ENCODE peak calls at places on chromosomes 1 and 21, in nine cellular contexts. One of them, this sample, is unnamed.

GRCh38 chr1:210328746-210329488 is at the start of gene HHAT:
- DNase-seq in amygdala: peak
- DNase-seq in Caki2: peak
- DNase-seq in fibroblast of the aortic adventitia: peak
- DNase-seq in GM23338: peak
- DNase-seq in A673: peak
- DNase-seq in activated T-helper 1 cell treated with Interleukin-2 at 50 U/mL for 16 hours: peak
- DNase-seq in left ventricle myocardium superior: peak
- DNase-seq in HCEC 1CT: peak
- DNase-seq in this sample: peak

GRCh38 chr1:55555971-55556370 is 340.8 kb upstream of the USP24 start:
- DNase-seq in amygdala: no peak
- DNase-seq in Caki2: no peak
- DNase-seq in fibroblast of the aortic adventitia: no peak
- DNase-seq in GM23338: no peak
- DNase-seq in A673: no peak
- DNase-seq in activated T-helper 1 cell treated with Interleukin-2 at 50 U/mL for 16 hours: no peak
- DNase-seq in left ventricle myocardium superior: no peak
- DNase-seq in HCEC 1CT: no peak
- DNase-seq in this sample: no peak

GRCh38 chr1:62727656-62728396 is 39.6 kb upstream of the DOCK7 start:
- DNase-seq in amygdala: no peak
- DNase-seq in Caki2: no peak
- DNase-seq in fibroblast of the aortic adventitia: peak
- DNase-seq in GM23338: peak
- DNase-seq in A673: no peak
- DNase-seq in activated T-helper 1 cell treated with Interleukin-2 at 50 U/mL for 16 hours: no peak
- DNase-seq in left ventricle myocardium superior: no peak
- DNase-seq in HCEC 1CT: peak
- DNase-seq in this sample: no peak

GRCh38 chr21:33036430-33037162 is 10.9 kb downstream of the OLIG2 start:
- DNase-seq in amygdala: no peak
- DNase-seq in Caki2: no peak
- DNase-seq in fibroblast of the aortic adventitia: peak
- DNase-seq in GM23338: no peak
- DNase-seq in A673: no peak
- DNase-seq in activated T-helper 1 cell treated with Interleukin-2 at 50 U/mL for 16 hours: no peak
- DNase-seq in left ventricle myocardium superior: peak
- DNase-seq in HCEC 1CT: peak
- DNase-seq in this sample: peak

GRCh38 chr1:224052767-224053166 is 61.1 kb upstream of the FBXO28 start:
- DNase-seq in amygdala: no peak
- DNase-seq in Caki2: no peak
- DNase-seq in fibroblast of the aortic adventitia: peak
- DNase-seq in GM23338: no peak
- DNase-seq in A673: no peak
- DNase-seq in activated T-helper 1 cell treated with Interleukin-2 at 50 U/mL for 16 hours: no peak
- DNase-seq in left ventricle myocardium superior: no peak
- DNase-seq in HCEC 1CT: peak
- DNase-seq in this sample: peak

GRCh38 chr1:1990222-1990621 is 13.4 kb downstream of the CFAP74 start:
- DNase-seq in amygdala: no peak
- DNase-seq in Caki2: no peak
- DNase-seq in fibroblast of the aortic adventitia: peak
- DNase-seq in GM23338: no peak
- DNase-seq in A673: no peak
- DNase-seq in activated T-helper 1 cell treated with Interleukin-2 at 50 U/mL for 16 hours: no peak
- DNase-seq in left ventricle myocardium superior: peak
- DNase-seq in HCEC 1CT: no peak
- DNase-seq in this sample: no peak

GRCh38 chr1:10007161-10007560 is 10.1 kb downstream of the RBP7 start:
- DNase-seq in amygdala: no peak
- DNase-seq in Caki2: no peak
- DNase-seq in fibroblast of the aortic adventitia: peak
- DNase-seq in GM23338: no peak
- DNase-seq in A673: peak
- DNase-seq in activated T-helper 1 cell treated with Interleukin-2 at 50 U/mL for 16 hours: no peak
- DNase-seq in left ventricle myocardium superior: no peak
- DNase-seq in HCEC 1CT: no peak
- DNase-seq in this sample: no peak

GRCh38 chr1:162240643-162240976 is 136.0 kb downstream of the SPATA46 start:
- DNase-seq in amygdala: no peak
- DNase-seq in Caki2: no peak
- DNase-seq in fibroblast of the aortic adventitia: no peak
- DNase-seq in GM23338: no peak
- DNase-seq in A673: no peak
- DNase-seq in activated T-helper 1 cell treated with Interleukin-2 at 50 U/mL for 16 hours: no peak
- DNase-seq in left ventricle myocardium superior: no peak
- DNase-seq in HCEC 1CT: no peak
- DNase-seq in this sample: no peak

GRCh38 chr1:118963456-118964430 is 24.4 kb downstream of the TBX15 start:
- DNase-seq in amygdala: no peak
- DNase-seq in Caki2: peak
- DNase-seq in fibroblast of the aortic adventitia: peak
- DNase-seq in GM23338: no peak
- DNase-seq in A673: peak
- DNase-seq in activated T-helper 1 cell treated with Interleukin-2 at 50 U/mL for 16 hours: no peak
- DNase-seq in left ventricle myocardium superior: no peak
- DNase-seq in HCEC 1CT: peak
- DNase-seq in this sample: peak

GRCh38 chr1:231776006-231776707 is 149.6 kb downstream of the DISC1 start:
- DNase-seq in amygdala: no peak
- DNase-seq in Caki2: peak
- DNase-seq in fibroblast of the aortic adventitia: peak
- DNase-seq in GM23338: no peak
- DNase-seq in A673: peak
- DNase-seq in activated T-helper 1 cell treated with Interleukin-2 at 50 U/mL for 16 hours: no peak
- DNase-seq in left ventricle myocardium superior: no peak
- DNase-seq in HCEC 1CT: no peak
- DNase-seq in this sample: peak

GRCh38 chr1:186985889-186986491 is 157.2 kb downstream of the PLA2G4A start:
- DNase-seq in amygdala: no peak
- DNase-seq in Caki2: peak
- DNase-seq in fibroblast of the aortic adventitia: peak
- DNase-seq in GM23338: peak
- DNase-seq in A673: peak
- DNase-seq in activated T-helper 1 cell treated with Interleukin-2 at 50 U/mL for 16 hours: no peak
- DNase-seq in left ventricle myocardium superior: no peak
- DNase-seq in HCEC 1CT: peak
- DNase-seq in this sample: peak

GRCh38 chr1:16614361-16615252 is 1.2 kb upstream of the NBPF1 start:
- DNase-seq in amygdala: no peak
- DNase-seq in Caki2: no peak
- DNase-seq in fibroblast of the aortic adventitia: no peak
- DNase-seq in GM23338: no peak
- DNase-seq in A673: no peak
- DNase-seq in activated T-helper 1 cell treated with Interleukin-2 at 50 U/mL for 16 hours: no peak
- DNase-seq in left ventricle myocardium superior: no peak
- DNase-seq in HCEC 1CT: no peak
- DNase-seq in this sample: no peak

GRCh38 chr1:165364432-165365133 is 8.1 kb upstream of the LMX1A start:
- DNase-seq in amygdala: no peak
- DNase-seq in Caki2: no peak
- DNase-seq in fibroblast of the aortic adventitia: peak
- DNase-seq in GM23338: no peak
- DNase-seq in A673: no peak
- DNase-seq in activated T-helper 1 cell treated with Interleukin-2 at 50 U/mL for 16 hours: no peak
- DNase-seq in left ventricle myocardium superior: peak
- DNase-seq in HCEC 1CT: peak
- DNase-seq in this sample: peak

GRCh38 chr1:172177849-172178248 is 242.6 kb upstream of the C1orf105 start:
- DNase-seq in amygdala: no peak
- DNase-seq in Caki2: no peak
- DNase-seq in fibroblast of the aortic adventitia: no peak
- DNase-seq in GM23338: no peak
- DNase-seq in A673: no peak
- DNase-seq in activated T-helper 1 cell treated with Interleukin-2 at 50 U/mL for 16 hours: no peak
- DNase-seq in left ventricle myocardium superior: no peak
- DNase-seq in HCEC 1CT: no peak
- DNase-seq in this sample: no peak

GRCh38 chr1:182200025-182200814 is 138.7 kb upstream of the ZNF648 start:
- DNase-seq in amygdala: no peak
- DNase-seq in Caki2: no peak
- DNase-seq in fibroblast of the aortic adventitia: no peak
- DNase-seq in GM23338: no peak
- DNase-seq in A673: no peak
- DNase-seq in activated T-helper 1 cell treated with Interleukin-2 at 50 U/mL for 16 hours: no peak
- DNase-seq in left ventricle myocardium superior: no peak
- DNase-seq in HCEC 1CT: no peak
- DNase-seq in this sample: no peak

GRCh38 chr1:171152533-171152932 is 32.6 kb upstream of the FMO2 start:
- DNase-seq in amygdala: no peak
- DNase-seq in Caki2: no peak
- DNase-seq in fibroblast of the aortic adventitia: no peak
- DNase-seq in GM23338: no peak
- DNase-seq in A673: peak
- DNase-seq in activated T-helper 1 cell treated with Interleukin-2 at 50 U/mL for 16 hours: no peak
- DNase-seq in left ventricle myocardium superior: peak
- DNase-seq in HCEC 1CT: no peak
- DNase-seq in this sample: no peak

GRCh38 chr1:90579212-90579802 is 137.8 kb downstream of the BARHL2 start:
- DNase-seq in amygdala: no peak
- DNase-seq in Caki2: peak
- DNase-seq in fibroblast of the aortic adventitia: peak
- DNase-seq in GM23338: peak
- DNase-seq in A673: peak
- DNase-seq in activated T-helper 1 cell treated with Interleukin-2 at 50 U/mL for 16 hours: no peak
- DNase-seq in left ventricle myocardium superior: no peak
- DNase-seq in HCEC 1CT: peak
- DNase-seq in this sample: peak

GRCh38 chr1:162984699-162985098 is 84.5 kb upstream of the RGS4 start:
- DNase-seq in amygdala: no peak
- DNase-seq in Caki2: no peak
- DNase-seq in fibroblast of the aortic adventitia: peak
- DNase-seq in GM23338: no peak
- DNase-seq in A673: peak
- DNase-seq in activated T-helper 1 cell treated with Interleukin-2 at 50 U/mL for 16 hours: no peak
- DNase-seq in left ventricle myocardium superior: no peak
- DNase-seq in HCEC 1CT: peak
- DNase-seq in this sample: peak

GRCh38 chr1:175665628-175666027 is 77.8 kb downstream of the TNR start:
- DNase-seq in amygdala: no peak
- DNase-seq in Caki2: no peak
- DNase-seq in fibroblast of the aortic adventitia: no peak
- DNase-seq in GM23338: no peak
- DNase-seq in A673: no peak
- DNase-seq in activated T-helper 1 cell treated with Interleukin-2 at 50 U/mL for 16 hours: no peak
- DNase-seq in left ventricle myocardium superior: no peak
- DNase-seq in HCEC 1CT: no peak
- DNase-seq in this sample: no peak

GRCh38 chr1:42934111-42934510 is 24.6 kb downstream of the SLC2A1 start:
- DNase-seq in amygdala: no peak
- DNase-seq in Caki2: peak
- DNase-seq in fibroblast of the aortic adventitia: no peak
- DNase-seq in GM23338: no peak
- DNase-seq in A673: no peak
- DNase-seq in activated T-helper 1 cell treated with Interleukin-2 at 50 U/mL for 16 hours: no peak
- DNase-seq in left ventricle myocardium superior: no peak
- DNase-seq in HCEC 1CT: no peak
- DNase-seq in this sample: no peak

GRCh38 chr1:9249534-9250335 is 15.2 kb downstream of the H6PD start:
- DNase-seq in amygdala: no peak
- DNase-seq in Caki2: no peak
- DNase-seq in fibroblast of the aortic adventitia: peak
- DNase-seq in GM23338: peak
- DNase-seq in A673: peak
- DNase-seq in activated T-helper 1 cell treated with Interleukin-2 at 50 U/mL for 16 hours: no peak
- DNase-seq in left ventricle myocardium superior: peak
- DNase-seq in HCEC 1CT: peak
- DNase-seq in this sample: no peak

GRCh38 chr21:34092241-34092921 is 19.0 kb downstream of the MRPS6 start:
- DNase-seq in amygdala: no peak
- DNase-seq in Caki2: no peak
- DNase-seq in fibroblast of the aortic adventitia: no peak
- DNase-seq in GM23338: peak
- DNase-seq in A673: no peak
- DNase-seq in activated T-helper 1 cell treated with Interleukin-2 at 50 U/mL for 16 hours: no peak
- DNase-seq in left ventricle myocardium superior: no peak
- DNase-seq in HCEC 1CT: no peak
- DNase-seq in this sample: no peak

GRCh38 chr1:201309420-201309819 is 26.1 kb downstream of the PKP1 start:
- DNase-seq in amygdala: no peak
- DNase-seq in Caki2: no peak
- DNase-seq in fibroblast of the aortic adventitia: peak
- DNase-seq in GM23338: peak
- DNase-seq in A673: peak
- DNase-seq in activated T-helper 1 cell treated with Interleukin-2 at 50 U/mL for 16 hours: no peak
- DNase-seq in left ventricle myocardium superior: peak
- DNase-seq in HCEC 1CT: peak
- DNase-seq in this sample: peak

GRCh38 chr1:106526650-106527049 is 529.8 kb upstream of the PRMT6 start:
- DNase-seq in amygdala: no peak
- DNase-seq in Caki2: peak
- DNase-seq in fibroblast of the aortic adventitia: peak
- DNase-seq in GM23338: no peak
- DNase-seq in A673: no peak
- DNase-seq in activated T-helper 1 cell treated with Interleukin-2 at 50 U/mL for 16 hours: no peak
- DNase-seq in left ventricle myocardium superior: no peak
- DNase-seq in HCEC 1CT: no peak
- DNase-seq in this sample: peak

GRCh38 chr1:38004284-38005101 is 821 bp downstream of the FHL3 start:
- DNase-seq in amygdala: no peak
- DNase-seq in Caki2: no peak
- DNase-seq in fibroblast of the aortic adventitia: no peak
- DNase-seq in GM23338: no peak
- DNase-seq in A673: no peak
- DNase-seq in activated T-helper 1 cell treated with Interleukin-2 at 50 U/mL for 16 hours: no peak
- DNase-seq in left ventricle myocardium superior: no peak
- DNase-seq in HCEC 1CT: peak
- DNase-seq in this sample: no peak

GRCh38 chr1:178438432-178438831 is 58.3 kb downstream of the CLEC20A start:
- DNase-seq in amygdala: no peak
- DNase-seq in Caki2: no peak
- DNase-seq in fibroblast of the aortic adventitia: no peak
- DNase-seq in GM23338: peak
- DNase-seq in A673: no peak
- DNase-seq in activated T-helper 1 cell treated with Interleukin-2 at 50 U/mL for 16 hours: no peak
- DNase-seq in left ventricle myocardium superior: no peak
- DNase-seq in HCEC 1CT: no peak
- DNase-seq in this sample: peak

GRCh38 chr1:173409613-173410012 is 67.5 kb upstream of the PRDX6 start:
- DNase-seq in amygdala: no peak
- DNase-seq in Caki2: no peak
- DNase-seq in fibroblast of the aortic adventitia: peak
- DNase-seq in GM23338: no peak
- DNase-seq in A673: no peak
- DNase-seq in activated T-helper 1 cell treated with Interleukin-2 at 50 U/mL for 16 hours: no peak
- DNase-seq in left ventricle myocardium superior: peak
- DNase-seq in HCEC 1CT: peak
- DNase-seq in this sample: peak

GRCh38 chr1:201739054-201739453 is 89.9 kb upstream of the IPO9 start:
- DNase-seq in amygdala: no peak
- DNase-seq in Caki2: no peak
- DNase-seq in fibroblast of the aortic adventitia: no peak
- DNase-seq in GM23338: peak
- DNase-seq in A673: no peak
- DNase-seq in activated T-helper 1 cell treated with Interleukin-2 at 50 U/mL for 16 hours: no peak
- DNase-seq in left ventricle myocardium superior: no peak
- DNase-seq in HCEC 1CT: no peak
- DNase-seq in this sample: no peak

GRCh38 chr1:82449671-82450070 is 648.9 kb downstream of the ADGRL2 start:
- DNase-seq in amygdala: no peak
- DNase-seq in Caki2: no peak
- DNase-seq in fibroblast of the aortic adventitia: peak
- DNase-seq in GM23338: peak
- DNase-seq in A673: no peak
- DNase-seq in activated T-helper 1 cell treated with Interleukin-2 at 50 U/mL for 16 hours: no peak
- DNase-seq in left ventricle myocardium superior: no peak
- DNase-seq in HCEC 1CT: no peak
- DNase-seq in this sample: no peak

This sample was measured in fibroblast of lung.